ENCODE peak calls at places on chromosome 11, in eight cellular contexts. U is gastrocnemius medialis; B is effector memory CD4-positive, alpha-beta T cell; C is right lobe of liver; L is tibial nerve; H is ovary; P is right atrium auricular region; V is adrenal gland. J is an unnamed sample.

GRCh38 chr11:73538381-73538872 is 59.5 kb downstream of the FAM168A start:
- DNase-seq in V (no peak), L (no peak), H (no peak), C (no peak), B (no peak), P (no peak), U (no peak), J (no peak)

GRCh38 chr11:43360361-43361032 is 1.8 kb downstream of the TTC17 start:
- DNase-seq in B (no peak), H (no peak), L (no peak), V (no peak), C (no peak), U (no peak), P (no peak), J (no peak)

GRCh38 chr11:60934091-60934789 is 10.0 kb downstream of the TMEM132A start:
- DNase-seq in H (no peak), V (no peak), P (no peak), L (no peak), U (no peak), C (no peak), B (no peak), J (no peak)

GRCh38 chr11:116537736-116538135 is 235.1 kb downstream of the BUD13 start:
- DNase-seq in B (no peak), L (no peak), V (no peak), C (no peak), P (no peak), U (no peak), H (no peak), J (no peak)

GRCh38 chr11:129592191-129592590 is 216.5 kb downstream of the BARX2 start:
- DNase-seq in H (no peak), B (no peak), V (no peak), P (peak; percentile 28), U (no peak), C (no peak), L (no peak), J (no peak)

GRCh38 chr11:75527938-75528845 is 2.5 kb upstream of the GDPD5 start:
- DNase-seq in U (no peak), B (no peak), V (no peak), L (no peak), P (no peak), C (no peak), H (no peak), J (no peak)

GRCh38 chr11:28673687-28674431 is 565.7 kb downstream of the METTL15 start:
- DNase-seq in U (no peak), H (no peak), C (no peak), L (no peak), B (no peak), P (no peak), V (no peak), J (no peak)

GRCh38 chr11:19628018-19628417 is 84.6 kb upstream of the NAV2 start:
- DNase-seq in C (peak; percentile 32), V (peak; percentile 50), H (peak; percentile 49), U (peak; percentile 84), L (peak; percentile 49), P (peak; percentile 92), B (no peak), J (no peak)

GRCh38 chr11:48078661-48079060 is 98.3 kb downstream of the PTPRJ start:
- DNase-seq in H (no peak), P (no peak), V (no peak), L (no peak), C (no peak), U (no peak), B (no peak), J (no peak)

GRCh38 chr11:73750238-73750637 is 10.6 kb downstream of the RAB6A start:
- DNase-seq in U (no peak), H (no peak), P (no peak), C (no peak), L (no peak), V (no peak), B (no peak), J (no peak)

GRCh38 chr11:44645832-44646231 is 80.4 kb downstream of the CD82 start:
- DNase-seq in B (no peak), P (no peak), U (no peak), C (no peak), L (no peak), V (no peak), H (no peak), J (no peak)

GRCh38 chr11:1239596-1240205 is 16.8 kb downstream of the MUC5B start:
- DNase-seq in C (no peak), H (no peak), U (no peak), L (no peak), P (no peak), B (no peak), V (no peak), J (no peak)

DNA sequence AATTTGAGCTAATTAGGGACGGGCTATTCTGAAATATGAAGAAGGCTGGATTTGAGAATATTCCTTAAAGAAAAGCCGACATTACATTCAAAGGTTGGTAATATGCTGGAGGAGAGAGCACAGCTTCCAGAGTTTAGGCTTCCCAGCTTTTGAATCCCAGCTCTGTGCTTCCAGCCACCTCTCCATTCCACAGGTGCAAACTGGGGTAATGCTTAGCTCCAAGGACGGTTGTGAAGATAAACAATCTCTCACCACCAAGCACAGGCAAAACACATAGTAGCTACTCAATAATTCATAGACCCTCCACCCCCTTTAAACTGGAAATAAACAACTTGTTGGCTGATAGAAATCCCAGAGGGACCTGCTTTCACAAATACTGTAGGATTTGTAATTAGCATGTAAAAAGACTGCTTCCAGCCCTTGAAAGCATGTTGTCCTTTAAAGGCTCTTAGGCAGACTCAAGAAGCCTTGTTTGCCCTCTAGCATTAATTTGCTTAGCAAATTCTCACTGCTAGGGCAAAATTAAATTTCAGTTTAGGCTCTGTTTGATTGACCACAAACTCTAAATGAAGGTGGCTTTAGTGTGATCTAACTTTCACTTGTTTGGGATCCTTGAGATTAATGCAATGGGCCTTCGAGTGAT is 24.6 kb upstream of the SESN3 start:
- DNase-seq in P (no peak), C (no peak), L (no peak), V (no peak), H (no peak), B (no peak), U (no peak), J (no peak)
- H3K4me3 ChIP-seq in P (no peak overlapping the region), C (no peak overlapping the region), L (no peak overlapping the region), V (no peak overlapping the region), H (no peak overlapping the region), B (no peak overlapping the region), U (no peak overlapping the region), J (no peak overlapping the region)

DNA sequence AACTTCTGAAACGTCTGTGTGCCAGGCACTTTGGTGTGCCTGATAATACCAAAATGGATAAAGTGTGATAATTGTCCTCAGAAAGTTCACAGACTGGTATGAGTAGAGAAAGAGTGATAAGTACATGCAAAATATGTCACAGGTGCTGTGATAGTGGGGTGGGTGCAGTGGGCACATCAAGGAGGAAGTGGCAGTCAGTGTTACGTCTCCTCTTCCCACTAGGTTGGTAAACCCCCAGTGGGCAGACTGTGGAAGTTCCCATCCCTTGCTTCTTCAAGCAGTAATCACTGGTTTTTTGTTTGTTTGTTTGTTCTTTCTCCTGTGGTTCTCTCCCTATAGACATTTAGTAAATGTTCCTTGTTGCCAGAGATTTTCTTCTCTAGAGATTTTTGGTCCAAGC is 5.4 kb downstream of the RNF121 start:
- DNase-seq in B (no peak), V (no peak), P (no peak), U (no peak), L (no peak), H (no peak), C (no peak), J (no peak)
- H3K4me1 ChIP-seq in B (peaks cover 3% of the 10 kb centered on the region), V (peaks cover 52% of the 10 kb centered on the region), P (no peaks in the 10 kb centered on the region), U (peaks cover 46% of the 10 kb centered on the region), L (no peaks in the 10 kb centered on the region), H (peaks cover 7% of the 10 kb centered on the region), C (peaks cover 54% of the 10 kb centered on the region), J (peaks cover 11% of the 10 kb centered on the region)

DNA sequence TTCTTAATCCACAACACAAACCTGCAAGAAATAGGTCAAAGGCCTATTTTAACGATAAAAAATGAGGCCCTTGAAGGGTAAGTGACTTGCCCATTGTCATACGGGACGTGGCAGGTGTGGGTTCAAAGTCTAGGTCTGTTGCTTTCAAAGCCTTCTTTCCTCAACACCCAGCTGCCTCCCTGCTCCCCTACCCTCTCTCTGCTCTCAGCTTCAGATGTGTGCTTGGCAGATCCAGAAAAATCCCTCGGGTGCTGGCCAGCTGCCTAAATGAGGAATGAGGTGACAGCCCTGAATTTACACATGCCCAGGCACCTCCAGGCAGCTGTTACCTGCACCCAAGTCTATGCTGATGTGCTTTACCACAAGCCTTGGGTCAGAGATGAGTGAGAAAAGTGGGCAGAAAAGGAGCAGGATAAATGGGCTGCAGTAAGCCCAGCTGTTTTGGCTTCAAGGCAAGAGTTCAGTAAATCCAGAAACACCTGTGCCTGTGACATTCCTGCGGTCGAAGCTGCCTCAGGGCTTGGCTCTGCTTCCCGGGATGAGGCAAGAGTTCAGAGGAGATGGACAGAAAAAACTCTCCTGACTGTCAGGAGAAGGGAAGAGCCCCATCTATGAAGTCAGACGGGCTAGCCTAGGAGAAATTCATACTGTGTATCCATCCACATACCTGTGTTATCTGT is 49.9 kb upstream of the LDLRAD3 start:
- DNase-seq in U (peak; percentile 72), H (no peak), B (no peak), C (peak; percentile 27), V (no peak), P (no peak), L (no peak), J (no peak)
- H3K27ac ChIP-seq in U (no peak overlapping the region), H (no peak overlapping the region), B (no peak overlapping the region), C (no peak overlapping the region), V (no peak overlapping the region), P (no peak overlapping the region), L (no peak overlapping the region), J (no peak overlapping the region)

GRCh38 chr11:125481531-125481930 is 14.5 kb downstream of the FEZ1 start:
- DNase-seq in V (no peak), H (no peak), U (no peak), P (no peak), B (no peak), C (no peak), L (no peak), J (no peak)
- H3K4me3 ChIP-seq in V (no peak overlapping the region), H (no peak overlapping the region), U (no peak overlapping the region), P (no peak overlapping the region), B (no peak overlapping the region), C (no peak overlapping the region), L (no peak overlapping the region), J (no peak overlapping the region)

GRCh38 chr11:12159351-12160099 is 49.1 kb downstream of the MICAL2 start:
- DNase-seq in P (peak; percentile 68), C (no peak), B (no peak), H (peak; percentile 39), L (no peak), U (peak; percentile 38), V (no peak), J (no peak)

GRCh38 chr11:12160231-12160630 is 49.8 kb downstream of the MICAL2 start:
- DNase-seq in B (no peak), L (no peak), H (peak; percentile 10), P (no peak), U (no peak), V (no peak), C (no peak), J (no peak)

GRCh38 chr11:12161603-12162350 is 51.4 kb downstream of the MICAL2 start:
- DNase-seq in U (no peak), V (no peak), C (no peak), H (peak; percentile 14), P (no peak), B (no peak), L (no peak), J (no peak)

GRCh38 chr11:12161137-12161536 is 50.7 kb downstream of the MICAL2 start:
- DNase-seq in B (no peak), V (no peak), L (no peak), P (no peak), U (no peak), H (peak; percentile 17), C (no peak), J (no peak)

GRCh38 chr11:12160680-12161079 is 50.3 kb downstream of the MICAL2 start:
- DNase-seq in H (peak; percentile 14), P (no peak), C (no peak), L (no peak), V (no peak), B (no peak), U (no peak), J (no peak)
- H3K4me1 ChIP-seq in H (peaks cover 28% of the 10 kb centered on the region), P (no peaks in the 10 kb centered on the region), C (no peaks in the 10 kb centered on the region), L (no peaks in the 10 kb centered on the region), V (peaks cover 25% of the 10 kb centered on the region), B (peaks cover 14% of the 10 kb centered on the region), U (peaks cover 11% of the 10 kb centered on the region), J (peaks cover 17% of the 10 kb centered on the region)